ENCODE peak calls at places on chromosomes 3 and 15, in nine cellular contexts. M is tibial nerve; E is Daoy; C is A549; P is NCI-H2029; L is T-helper 1 cell; X is activated naive CD8-positive, alpha-beta T cell treated with anti-CD3 and anti-CD28 coated beads, Interleukin-2, amount 50 U/mL, for 24 hours; F is stimulated activated CD8-positive, alpha-beta memory T cell treated with anti-CD3 and anti-CD28 coated beads, Interleukin-15, amount 100 ng/mL, for 4 hours; D is anterior cingulate cortex. N is an unnamed sample.

GRCh38 chr15:54082836-54083492 is 104.7 kb downstream of the UNC13C start:
- DNase-seq in M (no peak), E (no peak), C (no peak), P (no peak), L (no peak), X (no peak), F (no peak), D (no peak), N (no peak)

GRCh38 chr3:123194552-123194951 is 7.2 kb upstream of the SEC22A start:
- DNase-seq in M (no peak), E (peak), C (peak), P (no peak), L (no peak), X (no peak), F (no peak), D (no peak), N (no peak)

GRCh38 chr3:71725279-71725991 is at the start of gene EIF4E3:
- DNase-seq in M (no peak), E (peak), C (peak), P (no peak), L (peak), X (peak), F (peak), D (peak), N (no peak)

GRCh38 chr3:101036213-101036618 is 43.0 kb upstream of the ABI3BP start:
- DNase-seq in M (peak), E (peak), C (peak), P (no peak), L (no peak), X (no peak), F (no peak), D (no peak), N (no peak)

GRCh38 chr3:64166584-64167155 is 58.6 kb downstream of the PRICKLE2 start:
- DNase-seq in M (no peak), E (no peak), C (no peak), P (no peak), L (no peak), X (no peak), F (no peak), D (no peak), N (no peak)

GRCh38 chr15:79973445-79974180 is 2.6 kb upstream of the BCL2A1 start:
- DNase-seq in M (no peak), E (no peak), C (no peak), P (no peak), L (no peak), X (peak), F (no peak), D (no peak), N (no peak)

GRCh38 chr3:51969841-51970240 is 2.6 kb upstream of the PCBP4 start:
- DNase-seq in M (no peak), E (no peak), C (no peak), P (no peak), L (no peak), X (no peak), F (no peak), D (no peak), N (no peak)

GRCh38 chr3:101936419-101937331 is 87.4 kb downstream of the NFKBIZ start:
- DNase-seq in M (no peak), E (peak), C (no peak), P (no peak), L (no peak), X (peak), F (no peak), D (no peak), N (no peak)

GRCh38 chr15:81235781-81236507 is 39.3 kb downstream of the IL16 start:
- DNase-seq in M (no peak), E (peak), C (no peak), P (no peak), L (no peak), X (peak), F (no peak), D (no peak), N (no peak)

GRCh38 chr15:68668926-68669600 is 90.3 kb downstream of the CORO2B start:
- DNase-seq in M (no peak), E (no peak), C (no peak), P (no peak), L (no peak), X (no peak), F (no peak), D (no peak), N (no peak)

GRCh38 chr15:100189319-100189718 is 152.5 kb downstream of the ADAMTS17 start:
- DNase-seq in M (no peak), E (no peak), C (no peak), P (no peak), L (no peak), X (no peak), F (no peak), D (no peak), N (no peak)

GRCh38 chr15:82571722-82572222 is 31.5 kb upstream of the RPS17 start:
- DNase-seq in M (peak), E (peak), C (no peak), P (no peak), L (no peak), X (no peak), F (no peak), D (peak), N (no peak)

GRCh38 chr3:16092923-16093322 is 81.6 kb upstream of the GALNT15 start:
- DNase-seq in M (no peak), E (no peak), C (no peak), P (no peak), L (no peak), X (no peak), F (no peak), D (no peak), N (no peak)

GRCh38 chr15:65666257-65666656 is 44.5 kb downstream of the SLC24A1 start:
- DNase-seq in M (no peak), E (no peak), C (no peak), P (no peak), L (no peak), X (no peak), F (no peak), D (no peak), N (no peak)

GRCh38 chr3:68007621-68008226 is 353.3 kb upstream of the SUCLG2 start:
- DNase-seq in M (no peak), E (no peak), C (no peak), P (no peak), L (no peak), X (peak), F (peak), D (peak), N (no peak)

GRCh38 chr15:60871731-60872130 is 357.4 kb downstream of the RORA start:
- DNase-seq in M (no peak), E (no peak), C (no peak), P (no peak), L (no peak), X (no peak), F (no peak), D (no peak), N (no peak)

GRCh38 chr3:53346514-53346913 is 829 bp downstream of the DCP1A start:
- DNase-seq in M (no peak), E (peak), C (no peak), P (no peak), L (no peak), X (no peak), F (no peak), D (no peak), N (no peak)